ENCODE peak calls at places on chromosomes 1 and 21, in seven cellular contexts. E is fibroblast of lung, B is adrenal gland, V is uterus, N is neuronal stem cell, I is body of pancreas, U is cardiac muscle cell. R is an unnamed sample. For H3K4me1, the result is how much of the 10 kb centered on the place peaks cover.

GRCh38 chr1:5905431-5905830 is 86.8 kb downstream of the NPHP4 start:
- DNase-seq in U (no peak), I (no peak), N (no peak), V (no peak), E (no peak), B (no peak), R (no peak)

GRCh38 chr1:163084330-163084729 is 15.2 kb downstream of the RGS4 start:
- DNase-seq in V (no peak), U (no peak), I (no peak), N (no peak), E (peak), B (no peak), R (no peak)

GRCh38 chr1:91725961-91726704 is 159.8 kb downstream of the TGFBR3 start:
- DNase-seq in U (no peak), B (peak), V (peak), E (peak), I (no peak), N (no peak), R (no peak)

GRCh38 chr1:101846820-101847219 is 149.9 kb downstream of the OLFM3 start:
- DNase-seq in N (peak), E (no peak), B (no peak), V (no peak), I (no peak), U (peak), R (no peak)

GRCh38 chr21:25396135-25396711 is 211.1 kb downstream of the MRPL39 start:
- DNase-seq in I (no peak), E (no peak), B (no peak), N (no peak), U (no peak), V (no peak), R (no peak)

GRCh38 chr1:30840904-30841598 is 67.5 kb downstream of the SDC3 start:
- DNase-seq in N (peak), B (peak), U (peak), I (peak), V (no peak), E (peak), R (peak)

GRCh38 chr1:55504306-55504706 is 289.1 kb upstream of the USP24 start:
- DNase-seq in N (no peak), U (no peak), E (peak), I (no peak), V (no peak), B (no peak), R (no peak)

GRCh38 chr21:16608209-16608830 is 878.5 kb downstream of the USP25 start:
- DNase-seq in U (no peak), B (no peak), E (peak), V (no peak), N (no peak), I (no peak), R (no peak)

GRCh38 chr1:108007531-108007930 is 42.6 kb upstream of the VAV3 start:
- DNase-seq in E (no peak), I (no peak), N (no peak), V (no peak), B (no peak), U (no peak), R (no peak)

GRCh38 chr1:89260575-89261275 is 11.9 kb downstream of the GBP5 start:
- DNase-seq in V (no peak), I (no peak), N (no peak), E (no peak), B (no peak), U (peak), R (peak)

GRCh38 chr1:27365372-27366112 is 1.2 kb downstream of the MAP3K6 start:
- DNase-seq in N (peak), V (peak), I (peak), B (peak), U (peak), E (peak), R (peak)

GRCh38 chr21:15744926-15745325 is 15.1 kb downstream of the USP25 start:
- DNase-seq in B (no peak), I (no peak), V (no peak), N (no peak), E (no peak), U (no peak), R (no peak)

GRCh38 chr1:11790880-11791715 is 14.7 kb downstream of the MTHFR start:
- DNase-seq in B (peak), V (peak), I (peak), U (peak), E (peak), N (no peak), R (peak)

GRCh38 chr1:51760872-51761271 is 117.7 kb downstream of the NRDC start:
- DNase-seq in E (no peak), U (no peak), B (no peak), N (no peak), V (no peak), I (no peak), R (no peak)

GRCh38 chr1:238653693-238654321 is 732.6 kb upstream of the CHRM3 start:
- DNase-seq in N (no peak), U (no peak), E (peak), V (no peak), B (no peak), I (no peak), R (no peak)

GRCh38 chr1:205441716-205442050 is 14.2 kb downstream of the BLACAT1 start:
- DNase-seq in B (no peak), I (no peak), U (no peak), N (no peak), V (no peak), E (no peak), R (no peak)

GRCh38 chr1:43830802-43831201 is 102.8 kb upstream of the ARTN start:
- DNase-seq in I (no peak), N (no peak), E (no peak), U (no peak), V (no peak), B (no peak), R (no peak)

GRCh38 chr1:202004711-202005110 is 5.7 kb upstream of the ELF3 start:
- DNase-seq in B (no peak), I (no peak), E (no peak), V (no peak), N (no peak), U (no peak), R (no peak)

GRCh38 chr1:181660621-181661020 is 177.3 kb downstream of the CACNA1E start:
- DNase-seq in N (no peak), E (no peak), V (no peak), I (no peak), B (no peak), U (no peak), R (no peak)

GRCh38 chr1:23282967-23283366 is 61.1 kb downstream of the HNRNPR start:
- DNase-seq in E (peak), I (no peak), V (no peak), N (no peak), B (no peak), U (no peak), R (no peak)

GRCh38 chr1:29444081-29444715 is 207.9 kb downstream of the PTPRU start:
- DNase-seq in I (no peak), B (peak), N (no peak), V (no peak), U (no peak), E (no peak), R (no peak)

GRCh38 chr21:31530918-31531705 is 128.4 kb upstream of the SOD1 start:
- DNase-seq in I (peak), V (no peak), N (no peak), B (no peak), E (no peak), U (peak), R (peak)

GRCh38 chr1:27357281-27358037 is 9.3 kb downstream of the MAP3K6 start:
- DNase-seq in V (peak), N (peak), I (peak), U (peak), E (peak), B (peak), R (peak)

GRCh38 chr1:24897263-24898151 is 32.6 kb downstream of the RUNX3 start:
- DNase-seq in B (peak), U (no peak), E (no peak), N (no peak), I (no peak), V (no peak), R (no peak)

GRCh38 chr1:234322979-234323378 is 50.3 kb upstream of the COA6 start:
- DNase-seq in I (no peak), E (peak), V (no peak), B (no peak), U (peak), N (peak), R (peak)

GRCh38 chr1:159817276-159818041 is 9.2 kb upstream of the SLAMF8 start:
- DNase-seq in B (no peak), E (no peak), U (no peak), V (no peak), I (peak), N (no peak), R (no peak)

GRCh38 chr1:53962395-53962794 is 16.2 kb downstream of the LRRC42 start:
- DNase-seq in B (no peak), I (no peak), U (no peak), N (no peak), E (no peak), V (no peak), R (no peak)

GRCh38 chr21:32917392-32918135 is 108.2 kb upstream of the OLIG2 start:
- DNase-seq in U (no peak), E (no peak), V (no peak), I (no peak), B (no peak), N (no peak), R (no peak)

DNA sequence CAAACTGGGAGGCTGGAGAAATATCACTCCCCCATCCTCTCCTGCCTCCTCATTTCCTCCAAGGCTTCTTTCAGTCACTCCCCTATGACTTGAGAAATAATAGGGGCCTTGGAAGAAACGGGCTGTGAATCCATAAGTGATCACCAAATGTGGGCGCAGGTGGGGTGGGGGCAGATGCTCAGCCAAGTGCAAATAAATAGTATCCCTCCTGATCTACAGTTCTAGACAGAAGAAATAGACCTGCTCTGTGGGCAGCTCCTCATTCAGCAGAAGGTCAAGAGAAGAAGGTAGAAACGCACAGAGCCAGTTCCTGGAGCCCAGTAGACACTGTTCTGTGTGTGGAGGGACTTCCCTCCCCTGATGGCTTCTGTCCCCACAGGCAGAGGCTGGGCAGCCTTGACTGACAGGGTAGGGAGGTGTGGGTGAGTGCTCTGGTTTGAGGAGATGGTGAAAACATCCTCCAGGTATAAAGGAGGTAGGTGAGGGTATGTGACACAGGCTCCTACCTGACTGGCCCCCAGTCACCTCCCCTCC is 17.1 kb downstream of the PAX7 start:
- DNase-seq in U (no peak), B (no peak), I (no peak), E (no peak), N (no peak), V (no peak), R (no peak)
- H3K4me1 ChIP-seq in U (under half), B (under half), I (under half), E (under half), N (under half), V (under half), R (under half)

GRCh38 chr21:41823906-41824305 is 55.2 kb downstream of the PRDM15 start:
- DNase-seq in N (no peak), B (no peak), I (no peak), U (no peak), V (no peak), E (no peak), R (peak)
- H3K4me3 ChIP-seq in N (no peak), B (no peak), I (no peak), U (no peak), V (no peak), E (no peak), R (no peak)

GRCh38 chr1:8020032-8020431 is 6.1 kb downstream of the ERRFI1 start:
- DNase-seq in E (peak), I (peak), B (no peak), U (no peak), V (no peak), N (no peak), R (no peak)

GRCh38 chr1:8023287-8023994 is 2.7 kb downstream of the ERRFI1 start:
- DNase-seq in B (no peak), V (no peak), U (no peak), N (no peak), E (peak), I (peak), R (no peak)

GRCh38 chr1:8022395-8023286 is 3.5 kb downstream of the ERRFI1 start:
- DNase-seq in N (no peak), B (no peak), I (no peak), E (peak), U (no peak), V (no peak), R (no peak)

GRCh38 chr1:8023995-8024313 is 2.2 kb downstream of the ERRFI1 start:
- DNase-seq in E (no peak), B (no peak), I (no peak), N (no peak), U (no peak), V (no peak), R (no peak)

DNA sequence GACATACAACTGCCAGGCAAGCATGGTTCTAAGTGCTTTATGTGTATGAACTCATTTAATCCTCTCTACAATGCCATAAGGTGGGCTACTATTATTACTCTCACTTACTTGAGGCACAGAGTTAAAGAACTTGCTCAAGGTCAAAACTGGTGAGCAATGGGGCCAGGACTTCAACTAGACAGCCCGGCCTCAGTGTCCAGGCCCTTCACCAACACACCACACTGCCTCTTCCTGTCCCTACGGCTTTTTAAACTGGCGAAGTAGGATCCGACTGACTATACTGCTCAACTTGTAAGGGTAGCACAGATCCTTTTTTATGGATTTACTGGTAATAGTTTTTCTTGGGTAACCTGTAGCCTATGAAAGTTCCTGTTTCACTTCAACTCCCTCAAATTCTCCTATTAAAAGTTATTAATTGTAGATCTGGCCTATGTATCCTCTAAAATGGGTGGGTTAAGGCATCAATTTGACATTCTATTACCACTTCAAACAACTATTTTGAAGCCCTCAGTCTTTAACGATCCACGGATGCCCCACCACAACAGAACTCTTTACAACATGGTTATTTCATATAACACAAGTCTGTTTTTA is 4.3 kb downstream of the ERRFI1 start:
- DNase-seq in I (peak), E (peak), N (no peak), V (no peak), U (no peak), B (no peak), R (no peak)
- H3K4me1 ChIP-seq in I (half or more), E (under half), N (under half), V (under half), U (under half), B (under half), R (under half)

GRCh38 chr1:187987236-187987776 is 1158.6 kb downstream of the PLA2G4A start:
- DNase-seq in B (no peak), U (no peak), I (no peak), N (no peak), E (no peak), V (no peak), R (no peak)

GRCh38 chr1:187991944-187992343 is 1163.2 kb downstream of the PLA2G4A start:
- DNase-seq in V (no peak), I (no peak), N (no peak), E (no peak), U (no peak), B (no peak), R (no peak)

GRCh38 chr1:187985145-187985896 is 1156.6 kb downstream of the PLA2G4A start:
- DNase-seq in E (no peak), I (no peak), B (no peak), V (no peak), U (no peak), N (no peak), R (no peak)

GRCh38 chr1:187985897-187986654 is 1157.3 kb downstream of the PLA2G4A start:
- DNase-seq in N (no peak), V (no peak), B (no peak), E (peak), U (no peak), I (no peak), R (no peak)
- H3K4me3 ChIP-seq in N (no peak), V (no peak), B (no peak), E (no peak), U (no peak), I (no peak), R (no peak)

DNA sequence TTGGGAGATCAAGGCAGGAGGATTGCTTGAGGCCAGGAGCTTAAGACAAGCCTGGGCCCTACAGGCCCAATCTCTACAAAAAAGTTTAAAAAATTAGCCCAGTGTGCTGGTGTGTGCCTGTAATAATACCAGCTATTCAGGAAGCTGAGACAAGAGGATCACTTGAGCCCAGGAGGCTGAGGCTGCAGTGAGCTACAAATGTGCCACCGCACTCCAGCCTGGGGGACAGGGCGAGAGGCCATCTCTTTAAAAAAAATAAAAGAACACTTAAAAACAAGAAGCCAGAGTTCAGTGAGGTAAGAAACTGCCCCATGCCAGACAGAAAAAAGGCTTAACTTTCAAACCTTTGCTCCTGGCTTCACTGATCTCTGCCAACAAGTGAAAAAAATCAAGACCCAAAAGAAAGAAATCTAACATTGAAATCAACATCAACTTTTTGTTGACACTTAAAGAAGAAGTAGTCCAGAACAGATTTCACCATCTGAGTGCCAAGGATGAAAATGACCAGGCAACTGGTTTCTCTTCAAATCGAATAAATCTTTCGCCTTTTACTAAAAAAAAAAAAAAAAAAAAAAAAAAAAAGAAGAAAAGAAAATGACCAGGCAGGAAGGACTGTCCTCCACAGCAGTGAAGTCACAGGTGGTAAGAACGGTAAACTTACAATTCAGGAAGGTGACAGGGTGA is 51.2 kb downstream of the SLC45A1 start:
- DNase-seq in U (no peak), V (no peak), E (no peak), N (no peak), I (peak), B (no peak), R (no peak)
- H3K4me1 ChIP-seq in U (half or more), V (under half), E (under half), N (under half), I (half or more), B (half or more), R (half or more)

R was measured in right cardiac atrium.